ENCODE peak calls at places on chromosome 18, in six cellular contexts. One of them, this sample, is unnamed.

GRCh38 chr18:23661735-23662308 is 889 bp downstream of the ANKRD29 start:
- DNase-seq in neural crest cell: no peak
- DNase-seq in cardiac fibroblast: no peak
- DNase-seq in aorta: no peak
- DNase-seq in T47D: no peak
- DNase-seq in MM.1S: no peak
- DNase-seq in this sample: no peak

GRCh38 chr18:50594931-50595330 is 35.0 kb downstream of the MAPK4 start:
- DNase-seq in neural crest cell: no peak
- DNase-seq in cardiac fibroblast: peak
- DNase-seq in aorta: no peak
- DNase-seq in T47D: no peak
- DNase-seq in MM.1S: no peak
- DNase-seq in this sample: no peak

GRCh38 chr18:29652797-29653196 is 1389.7 kb downstream of the DSC3 start:
- DNase-seq in neural crest cell: no peak
- DNase-seq in cardiac fibroblast: no peak
- DNase-seq in aorta: no peak
- DNase-seq in T47D: no peak
- DNase-seq in MM.1S: no peak
- DNase-seq in this sample: no peak

GRCh38 chr18:13485182-13485581 is 241.2 kb downstream of the FAM210A start:
- DNase-seq in neural crest cell: no peak
- DNase-seq in cardiac fibroblast: no peak
- DNase-seq in aorta: no peak
- DNase-seq in T47D: no peak
- DNase-seq in MM.1S: no peak
- DNase-seq in this sample: no peak

GRCh38 chr18:78638889-78639596 is 340.6 kb upstream of the SALL3 start:
- DNase-seq in neural crest cell: no peak
- DNase-seq in cardiac fibroblast: no peak
- DNase-seq in aorta: no peak
- DNase-seq in T47D: no peak
- DNase-seq in MM.1S: no peak
- DNase-seq in this sample: no peak

GRCh38 chr18:9825571-9826073 is 60.2 kb upstream of the TXNDC2 start:
- DNase-seq in neural crest cell: no peak
- DNase-seq in cardiac fibroblast: peak
- DNase-seq in aorta: no peak
- DNase-seq in T47D: no peak
- DNase-seq in MM.1S: no peak
- DNase-seq in this sample: no peak

GRCh38 chr18:3710712-3711269 is 260.8 kb downstream of the TGIF1 start:
- DNase-seq in neural crest cell: no peak
- DNase-seq in cardiac fibroblast: peak
- DNase-seq in aorta: no peak
- DNase-seq in T47D: no peak
- DNase-seq in MM.1S: no peak
- DNase-seq in this sample: no peak

GRCh38 chr18:59279722-59280121 is 6.5 kb upstream of the RAX start:
- DNase-seq in neural crest cell: no peak
- DNase-seq in cardiac fibroblast: no peak
- DNase-seq in aorta: no peak
- DNase-seq in T47D: no peak
- DNase-seq in MM.1S: no peak
- DNase-seq in this sample: no peak

GRCh38 chr18:38644875-38645641 is 1079.5 kb upstream of the CELF4 start:
- DNase-seq in neural crest cell: no peak
- DNase-seq in cardiac fibroblast: no peak
- DNase-seq in aorta: no peak
- DNase-seq in T47D: no peak
- DNase-seq in MM.1S: no peak
- DNase-seq in this sample: no peak

GRCh38 chr18:476368-476767 is 24.1 kb downstream of the COLEC12 start:
- DNase-seq in neural crest cell: no peak
- DNase-seq in cardiac fibroblast: no peak
- DNase-seq in aorta: no peak
- DNase-seq in T47D: no peak
- DNase-seq in MM.1S: no peak
- DNase-seq in this sample: no peak

GRCh38 chr18:79394438-79395307 is 1.1 kb upstream of the NFATC1 start:
- DNase-seq in neural crest cell: no peak
- DNase-seq in cardiac fibroblast: peak
- DNase-seq in aorta: peak
- DNase-seq in T47D: no peak
- DNase-seq in MM.1S: no peak
- DNase-seq in this sample: no peak

GRCh38 chr18:65601775-65602174 is 149.0 kb upstream of the CDH7 start:
- DNase-seq in neural crest cell: no peak
- DNase-seq in cardiac fibroblast: no peak
- DNase-seq in aorta: no peak
- DNase-seq in T47D: no peak
- DNase-seq in MM.1S: no peak
- DNase-seq in this sample: no peak

GRCh38 chr18:57410749-57411148 is 24.4 kb upstream of the ONECUT2 start:
- DNase-seq in neural crest cell: no peak
- DNase-seq in cardiac fibroblast: no peak
- DNase-seq in aorta: no peak
- DNase-seq in T47D: no peak
- DNase-seq in MM.1S: no peak
- DNase-seq in this sample: no peak

GRCh38 chr18:53984021-53984420 is 240.4 kb downstream of the MBD2 start:
- DNase-seq in neural crest cell: no peak
- DNase-seq in cardiac fibroblast: no peak
- DNase-seq in aorta: no peak
- DNase-seq in T47D: no peak
- DNase-seq in MM.1S: no peak
- DNase-seq in this sample: no peak

GRCh38 chr18:3360211-3360610 is 89.8 kb upstream of the TGIF1 start:
- DNase-seq in neural crest cell: peak
- DNase-seq in cardiac fibroblast: no peak
- DNase-seq in aorta: no peak
- DNase-seq in T47D: no peak
- DNase-seq in MM.1S: no peak
- DNase-seq in this sample: no peak

GRCh38 chr18:21053127-21053526 is 58.5 kb downstream of the ROCK1 start:
- DNase-seq in neural crest cell: no peak
- DNase-seq in cardiac fibroblast: peak
- DNase-seq in aorta: no peak
- DNase-seq in T47D: no peak
- DNase-seq in MM.1S: no peak
- DNase-seq in this sample: no peak

GRCh38 chr18:9861933-9862332 is 23.8 kb upstream of the TXNDC2 start:
- DNase-seq in neural crest cell: no peak
- DNase-seq in cardiac fibroblast: no peak
- DNase-seq in aorta: no peak
- DNase-seq in T47D: no peak
- DNase-seq in MM.1S: peak
- DNase-seq in this sample: no peak

GRCh38 chr18:79887181-79888000 is 64.1 kb downstream of the SLC66A2 start:
- DNase-seq in neural crest cell: no peak
- DNase-seq in cardiac fibroblast: no peak
- DNase-seq in aorta: peak
- DNase-seq in T47D: no peak
- DNase-seq in MM.1S: no peak
- DNase-seq in this sample: no peak

GRCh38 chr18:9506046-9506792 is 30.9 kb downstream of the RALBP1 start:
- DNase-seq in neural crest cell: no peak
- DNase-seq in cardiac fibroblast: peak
- DNase-seq in aorta: no peak
- DNase-seq in T47D: no peak
- DNase-seq in MM.1S: peak
- DNase-seq in this sample: no peak

GRCh38 chr18:67651438-67651837 is 134.9 kb upstream of the DSEL start:
- DNase-seq in neural crest cell: no peak
- DNase-seq in cardiac fibroblast: peak
- DNase-seq in aorta: no peak
- DNase-seq in T47D: no peak
- DNase-seq in MM.1S: no peak
- DNase-seq in this sample: no peak

GRCh38 chr18:44715841-44716240 is 35.2 kb downstream of the SETBP1 start:
- DNase-seq in neural crest cell: no peak
- DNase-seq in cardiac fibroblast: no peak
- DNase-seq in aorta: no peak
- DNase-seq in T47D: no peak
- DNase-seq in MM.1S: no peak
- DNase-seq in this sample: no peak

GRCh38 chr18:56541790-56542189 is 96.6 kb downstream of the TXNL1 start:
- DNase-seq in neural crest cell: no peak
- DNase-seq in cardiac fibroblast: no peak
- DNase-seq in aorta: no peak
- DNase-seq in T47D: no peak
- DNase-seq in MM.1S: peak
- DNase-seq in this sample: no peak

GRCh38 chr18:37717656-37718055 is 152.1 kb upstream of the CELF4 start:
- DNase-seq in neural crest cell: no peak
- DNase-seq in cardiac fibroblast: no peak
- DNase-seq in aorta: no peak
- DNase-seq in T47D: no peak
- DNase-seq in MM.1S: no peak
- DNase-seq in this sample: no peak

GRCh38 chr18:23226930-23227728 is 91.8 kb downstream of the CABLES1 start:
- DNase-seq in neural crest cell: no peak
- DNase-seq in cardiac fibroblast: peak
- DNase-seq in aorta: peak
- DNase-seq in T47D: no peak
- DNase-seq in MM.1S: no peak
- DNase-seq in this sample: no peak

GRCh38 chr18:22790545-22791415 is 142.3 kb upstream of the RBBP8 start:
- DNase-seq in neural crest cell: no peak
- DNase-seq in cardiac fibroblast: no peak
- DNase-seq in aorta: no peak
- DNase-seq in T47D: no peak
- DNase-seq in MM.1S: no peak
- DNase-seq in this sample: no peak

GRCh38 chr18:79591040-79591308 is 88.6 kb upstream of the CTDP1 start:
- DNase-seq in neural crest cell: no peak
- DNase-seq in cardiac fibroblast: no peak
- DNase-seq in aorta: no peak
- DNase-seq in T47D: no peak
- DNase-seq in MM.1S: no peak
- DNase-seq in this sample: no peak

GRCh38 chr18:56068030-56068671 is 480.2 kb upstream of the TCF4 start:
- DNase-seq in neural crest cell: no peak
- DNase-seq in cardiac fibroblast: peak
- DNase-seq in aorta: no peak
- DNase-seq in T47D: no peak
- DNase-seq in MM.1S: no peak
- DNase-seq in this sample: no peak

GRCh38 chr18:56651771-56652092 is 573 bp downstream of the WDR7 start:
- DNase-seq in neural crest cell: no peak
- DNase-seq in cardiac fibroblast: no peak
- DNase-seq in aorta: no peak
- DNase-seq in T47D: no peak
- DNase-seq in MM.1S: no peak
- DNase-seq in this sample: peak

GRCh38 chr18:37537868-37538525 is 27.6 kb downstream of the CELF4 start:
- DNase-seq in neural crest cell: peak
- DNase-seq in cardiac fibroblast: peak
- DNase-seq in aorta: peak
- DNase-seq in T47D: peak
- DNase-seq in MM.1S: peak
- DNase-seq in this sample: no peak

GRCh38 chr18:44942073-44942472 is 261.4 kb downstream of the SETBP1 start:
- DNase-seq in neural crest cell: no peak
- DNase-seq in cardiac fibroblast: no peak
- DNase-seq in aorta: no peak
- DNase-seq in T47D: no peak
- DNase-seq in MM.1S: no peak
- DNase-seq in this sample: no peak

GRCh38 chr18:28771849-28772248 is 594.9 kb upstream of the CDH2 start:
- DNase-seq in neural crest cell: no peak
- DNase-seq in cardiac fibroblast: peak
- DNase-seq in aorta: no peak
- DNase-seq in T47D: no peak
- DNase-seq in MM.1S: no peak
- DNase-seq in this sample: no peak

GRCh38 chr18:55152801-55153200 is 193.5 kb upstream of the CCDC68 start:
- DNase-seq in neural crest cell: no peak
- DNase-seq in cardiac fibroblast: peak
- DNase-seq in aorta: no peak
- DNase-seq in T47D: no peak
- DNase-seq in MM.1S: no peak
- DNase-seq in this sample: no peak

GRCh38 chr18:33317640-33318039 is 122.9 kb downstream of the CCDC178 start:
- DNase-seq in neural crest cell: no peak
- DNase-seq in cardiac fibroblast: no peak
- DNase-seq in aorta: no peak
- DNase-seq in T47D: no peak
- DNase-seq in MM.1S: no peak
- DNase-seq in this sample: no peak

GRCh38 chr18:13710460-13710859 is 15.9 kb downstream of the FAM210A start:
- DNase-seq in neural crest cell: no peak
- DNase-seq in cardiac fibroblast: no peak
- DNase-seq in aorta: no peak
- DNase-seq in T47D: no peak
- DNase-seq in MM.1S: no peak
- DNase-seq in this sample: no peak

GRCh38 chr18:66632771-66633170 is 28.9 kb upstream of the CDH19 start:
- DNase-seq in neural crest cell: no peak
- DNase-seq in cardiac fibroblast: peak
- DNase-seq in aorta: no peak
- DNase-seq in T47D: no peak
- DNase-seq in MM.1S: no peak
- DNase-seq in this sample: no peak

GRCh38 chr18:55256568-55257289 is 297.5 kb upstream of the CCDC68 start:
- DNase-seq in neural crest cell: no peak
- DNase-seq in cardiac fibroblast: no peak
- DNase-seq in aorta: no peak
- DNase-seq in T47D: no peak
- DNase-seq in MM.1S: no peak
- DNase-seq in this sample: no peak

GRCh38 chr18:69951182-69951581 is 3.5 kb upstream of the CD226 start:
- DNase-seq in neural crest cell: no peak
- DNase-seq in cardiac fibroblast: peak
- DNase-seq in aorta: no peak
- DNase-seq in T47D: no peak
- DNase-seq in MM.1S: no peak
- DNase-seq in this sample: no peak